ENCODE peak calls at places on chromosomes 13 and 19, in seven cellular contexts. N is GM20000; C is uterus; Z is activated T-cell treated with anti-CD3 and anti-CD28 coated beads, Interleukin-2, amount 50 U/mL, for 48 hours; R is activated B cell treated with CpG ODN at 0.5 μM for 24 hours; K is NCI-H1092; Q is T-helper 2 cell. Y is an unnamed sample.

GRCh38 chr13:85074543-85075313 is 724.5 kb downstream of the SLITRK6 start:
- DNase-seq in N (no peak), C (no peak), Z (no peak), R (no peak), K (no peak), Q (no peak), Y (no peak)

GRCh38 chr13:80665792-80666333 is 324.9 kb upstream of the SPRY2 start:
- DNase-seq in N (no peak), C (no peak), Z (no peak), R (no peak), K (no peak), Q (no peak), Y (no peak)

GRCh38 chr13:101915755-101916107 is 463.3 kb downstream of the ITGBL1 start:
- DNase-seq in N (no peak), C (no peak), Z (no peak), R (no peak), K (peak), Q (no peak), Y (no peak)

GRCh38 chr13:47858678-47859050 is 142.4 kb downstream of the SUCLA2 start:
- DNase-seq in N (no peak), C (no peak), Z (no peak), R (no peak), K (no peak), Q (no peak), Y (no peak)

GRCh38 chr19:17479325-17479791 is 9.0 kb downstream of the SLC27A1 start:
- DNase-seq in N (no peak), C (no peak), Z (no peak), R (no peak), K (no peak), Q (no peak), Y (no peak)

GRCh38 chr19:34844254-34844653 is 71.2 kb upstream of the ZNF599 start:
- DNase-seq in N (no peak), C (no peak), Z (no peak), R (no peak), K (no peak), Q (no peak), Y (no peak)

GRCh38 chr19:42081584-42082258 is 5.8 kb downstream of the ZNF574 start:
- DNase-seq in N (peak), C (no peak), Z (no peak), R (no peak), K (no peak), Q (no peak), Y (no peak)

GRCh38 chr13:99883805-99884204 is 87.8 kb downstream of the ZIC5 start:
- DNase-seq in N (no peak), C (no peak), Z (no peak), R (no peak), K (no peak), Q (no peak), Y (no peak)

GRCh38 chr13:50594276-50594970 is 249.1 kb downstream of the DLEU7 start:
- DNase-seq in N (peak), C (no peak), Z (peak), R (peak), K (no peak), Q (no peak), Y (no peak)

GRCh38 chr19:29323046-29323971 is 110.4 kb upstream of the UQCRFS1 start:
- DNase-seq in N (no peak), C (no peak), Z (no peak), R (no peak), K (no peak), Q (no peak), Y (no peak)

GRCh38 chr19:18292810-18293641 is 11.6 kb upstream of the JUND start:
- DNase-seq in N (peak), C (peak), Z (peak), R (peak), K (no peak), Q (no peak), Y (peak)

GRCh38 chr13:39385621-39386231 is 217.3 kb downstream of the LHFPL6 start:
- DNase-seq in N (no peak), C (no peak), Z (no peak), R (no peak), K (no peak), Q (no peak), Y (no peak)

GRCh38 chr13:38888309-38888708 is 102.3 kb downstream of the STOML3 start:
- DNase-seq in N (no peak), C (no peak), Z (no peak), R (no peak), K (no peak), Q (no peak), Y (no peak)

GRCh38 chr19:22545751-22546150 is 88.4 kb upstream of the ZNF492 start:
- DNase-seq in N (peak), C (peak), Z (peak), R (no peak), K (peak), Q (peak), Y (no peak)

GRCh38 chr19:20964798-20965197 is 41.7 kb downstream of the ZNF85 start:
- DNase-seq in N (no peak), C (no peak), Z (no peak), R (no peak), K (no peak), Q (no peak), Y (no peak)

GRCh38 chr13:30720470-30720869 is 14.9 kb upstream of the ALOX5AP start:
- DNase-seq in N (peak), C (no peak), Z (no peak), R (no peak), K (no peak), Q (no peak), Y (peak)